ENCODE peak calls at places on chromosomes 12 and 14, in seven cellular contexts. One of them, this sample, is unnamed.

GRCh38 chr12:112096667-112097066 is 11.9 kb downstream of the NAA25 start:
- DNase-seq in mammary epithelial cell: peak; percentile 86
- DNase-seq in fibroblast of villous mesenchyme: peak; percentile 48
- DNase-seq in tibial artery: no peak
- DNase-seq in mesothelial cell of epicardium: no peak
- DNase-seq in dorsolateral prefrontal cortex: no peak
- DNase-seq in AG04450: no peak
- DNase-seq in this sample: no peak

GRCh38 chr12:71865166-71865713 is 25.7 kb downstream of the TBC1D15 start:
- DNase-seq in mammary epithelial cell: peak; percentile 84
- DNase-seq in fibroblast of villous mesenchyme: peak; percentile 72
- DNase-seq in tibial artery: no peak
- DNase-seq in mesothelial cell of epicardium: no peak
- DNase-seq in dorsolateral prefrontal cortex: no peak
- DNase-seq in AG04450: peak; percentile 70
- DNase-seq in this sample: no peak

GRCh38 chr12:100437038-100437841 is 36.4 kb upstream of the NR1H4 start:
- DNase-seq in mammary epithelial cell: no peak
- DNase-seq in fibroblast of villous mesenchyme: no peak
- DNase-seq in tibial artery: no peak
- DNase-seq in mesothelial cell of epicardium: no peak
- DNase-seq in dorsolateral prefrontal cortex: no peak
- DNase-seq in AG04450: no peak
- DNase-seq in this sample: no peak

GRCh38 chr12:88932457-88932856 is 352.2 kb upstream of the KITLG start:
- DNase-seq in mammary epithelial cell: no peak
- DNase-seq in fibroblast of villous mesenchyme: no peak
- DNase-seq in tibial artery: no peak
- DNase-seq in mesothelial cell of epicardium: no peak
- DNase-seq in dorsolateral prefrontal cortex: no peak
- DNase-seq in AG04450: no peak
- DNase-seq in this sample: no peak

GRCh38 chr14:54182419-54183040 is 214.3 kb upstream of the CDKN3 start:
- DNase-seq in mammary epithelial cell: peak; percentile 86
- DNase-seq in fibroblast of villous mesenchyme: peak; percentile 67
- DNase-seq in tibial artery: no peak
- DNase-seq in mesothelial cell of epicardium: no peak
- DNase-seq in dorsolateral prefrontal cortex: no peak
- DNase-seq in AG04450: no peak
- DNase-seq in this sample: no peak

GRCh38 chr12:3261782-3262359 is 184.7 kb downstream of the TSPAN9 start:
- DNase-seq in mammary epithelial cell: no peak
- DNase-seq in fibroblast of villous mesenchyme: peak; percentile 33
- DNase-seq in tibial artery: peak; percentile 76
- DNase-seq in mesothelial cell of epicardium: no peak
- DNase-seq in dorsolateral prefrontal cortex: no peak
- DNase-seq in AG04450: no peak
- DNase-seq in this sample: no peak

GRCh38 chr12:51335931-51336330 is 10.5 kb downstream of the CELA1 start:
- DNase-seq in mammary epithelial cell: no peak
- DNase-seq in fibroblast of villous mesenchyme: peak; percentile 46
- DNase-seq in tibial artery: no peak
- DNase-seq in mesothelial cell of epicardium: no peak
- DNase-seq in dorsolateral prefrontal cortex: no peak
- DNase-seq in AG04450: no peak
- DNase-seq in this sample: no peak

GRCh38 chr12:11756022-11756421 is 106.5 kb downstream of the ETV6 start:
- DNase-seq in mammary epithelial cell: no peak
- DNase-seq in fibroblast of villous mesenchyme: no peak
- DNase-seq in tibial artery: no peak
- DNase-seq in mesothelial cell of epicardium: no peak
- DNase-seq in dorsolateral prefrontal cortex: no peak
- DNase-seq in AG04450: no peak
- DNase-seq in this sample: no peak

GRCh38 chr12:32681272-32681671 is 2.2 kb downstream of the DNM1L start:
- DNase-seq in mammary epithelial cell: no peak
- DNase-seq in fibroblast of villous mesenchyme: no peak
- DNase-seq in tibial artery: no peak
- DNase-seq in mesothelial cell of epicardium: no peak
- DNase-seq in dorsolateral prefrontal cortex: no peak
- DNase-seq in AG04450: no peak
- DNase-seq in this sample: no peak

GRCh38 chr12:122753213-122753571 is 568 bp downstream of the DENR start:
- DNase-seq in mammary epithelial cell: no peak
- DNase-seq in fibroblast of villous mesenchyme: no peak
- DNase-seq in tibial artery: no peak
- DNase-seq in mesothelial cell of epicardium: no peak
- DNase-seq in dorsolateral prefrontal cortex: no peak
- DNase-seq in AG04450: no peak
- DNase-seq in this sample: no peak

GRCh38 chr12:6180300-6181051 is 19.7 kb upstream of the CD9 start:
- DNase-seq in mammary epithelial cell: peak; percentile 51
- DNase-seq in fibroblast of villous mesenchyme: peak; percentile 84
- DNase-seq in tibial artery: peak; percentile 89
- DNase-seq in mesothelial cell of epicardium: no peak
- DNase-seq in dorsolateral prefrontal cortex: no peak
- DNase-seq in AG04450: no peak
- DNase-seq in this sample: no peak

GRCh38 chr14:104140463-104141331 is 2.3 kb downstream of the KIF26A start:
- DNase-seq in mammary epithelial cell: no peak
- DNase-seq in fibroblast of villous mesenchyme: no peak
- DNase-seq in tibial artery: peak; percentile 51
- DNase-seq in mesothelial cell of epicardium: peak; percentile 16
- DNase-seq in dorsolateral prefrontal cortex: no peak
- DNase-seq in AG04450: no peak
- DNase-seq in this sample: no peak

GRCh38 chr14:105090493-105091334 is 25.5 kb upstream of the GPR132 start:
- DNase-seq in mammary epithelial cell: peak; percentile 73
- DNase-seq in fibroblast of villous mesenchyme: peak; percentile 77
- DNase-seq in tibial artery: peak; percentile 90
- DNase-seq in mesothelial cell of epicardium: peak; percentile 78
- DNase-seq in dorsolateral prefrontal cortex: peak; percentile 77
- DNase-seq in AG04450: no peak
- DNase-seq in this sample: peak; percentile 88

GRCh38 chr12:104534162-104534856 is 77.6 kb downstream of the CHST11 start:
- DNase-seq in mammary epithelial cell: no peak
- DNase-seq in fibroblast of villous mesenchyme: no peak
- DNase-seq in tibial artery: no peak
- DNase-seq in mesothelial cell of epicardium: no peak
- DNase-seq in dorsolateral prefrontal cortex: no peak
- DNase-seq in AG04450: no peak
- DNase-seq in this sample: no peak

GRCh38 chr12:123445388-123446344 is 9.2 kb upstream of the RILPL2 start:
- DNase-seq in mammary epithelial cell: no peak
- DNase-seq in fibroblast of villous mesenchyme: peak; percentile 94
- DNase-seq in tibial artery: peak; percentile 80
- DNase-seq in mesothelial cell of epicardium: no peak
- DNase-seq in dorsolateral prefrontal cortex: no peak
- DNase-seq in AG04450: peak; percentile 20
- DNase-seq in this sample: no peak

GRCh38 chr14:57408037-57408436 is 17.7 kb downstream of the NAA30 start:
- DNase-seq in mammary epithelial cell: no peak
- DNase-seq in fibroblast of villous mesenchyme: no peak
- DNase-seq in tibial artery: no peak
- DNase-seq in mesothelial cell of epicardium: no peak
- DNase-seq in dorsolateral prefrontal cortex: no peak
- DNase-seq in AG04450: no peak
- DNase-seq in this sample: no peak

GRCh38 chr14:54805080-54805479 is 97.5 kb downstream of the GCH1 start:
- DNase-seq in mammary epithelial cell: no peak
- DNase-seq in fibroblast of villous mesenchyme: peak; percentile 3
- DNase-seq in tibial artery: no peak
- DNase-seq in mesothelial cell of epicardium: no peak
- DNase-seq in dorsolateral prefrontal cortex: no peak
- DNase-seq in AG04450: no peak
- DNase-seq in this sample: no peak

GRCh38 chr12:79083181-79083580 is 218.6 kb downstream of the SYT1 start:
- DNase-seq in mammary epithelial cell: peak; percentile 9
- DNase-seq in fibroblast of villous mesenchyme: no peak
- DNase-seq in tibial artery: no peak
- DNase-seq in mesothelial cell of epicardium: no peak
- DNase-seq in dorsolateral prefrontal cortex: no peak
- DNase-seq in AG04450: no peak
- DNase-seq in this sample: no peak

GRCh38 chr14:76346391-76347160 is 29.4 kb upstream of the ESRRB start:
- DNase-seq in mammary epithelial cell: no peak
- DNase-seq in fibroblast of villous mesenchyme: no peak
- DNase-seq in tibial artery: no peak
- DNase-seq in mesothelial cell of epicardium: no peak
- DNase-seq in dorsolateral prefrontal cortex: no peak
- DNase-seq in AG04450: no peak
- DNase-seq in this sample: no peak

GRCh38 chr12:78088391-78088832 is 257.7 kb downstream of the NAV3 start:
- DNase-seq in mammary epithelial cell: no peak
- DNase-seq in fibroblast of villous mesenchyme: peak; percentile 62
- DNase-seq in tibial artery: no peak
- DNase-seq in mesothelial cell of epicardium: no peak
- DNase-seq in dorsolateral prefrontal cortex: no peak
- DNase-seq in AG04450: no peak
- DNase-seq in this sample: no peak

GRCh38 chr12:78916845-78917480 is 52.4 kb downstream of the SYT1 start:
- DNase-seq in mammary epithelial cell: peak; percentile 79
- DNase-seq in fibroblast of villous mesenchyme: peak; percentile 1
- DNase-seq in tibial artery: no peak
- DNase-seq in mesothelial cell of epicardium: no peak
- DNase-seq in dorsolateral prefrontal cortex: no peak
- DNase-seq in AG04450: no peak
- DNase-seq in this sample: no peak

GRCh38 chr14:102930138-102930752 is 7.8 kb downstream of the AMN start:
- DNase-seq in mammary epithelial cell: no peak
- DNase-seq in fibroblast of villous mesenchyme: no peak
- DNase-seq in tibial artery: no peak
- DNase-seq in mesothelial cell of epicardium: no peak
- DNase-seq in dorsolateral prefrontal cortex: no peak
- DNase-seq in AG04450: no peak
- DNase-seq in this sample: peak; percentile 20

GRCh38 chr12:117641885-117642284 is 280.5 kb upstream of the NOS1 start:
- DNase-seq in mammary epithelial cell: no peak
- DNase-seq in fibroblast of villous mesenchyme: no peak
- DNase-seq in tibial artery: no peak
- DNase-seq in mesothelial cell of epicardium: no peak
- DNase-seq in dorsolateral prefrontal cortex: no peak
- DNase-seq in AG04450: no peak
- DNase-seq in this sample: no peak

GRCh38 chr14:103969961-103970360 is 27.6 kb upstream of the RD3L start:
- DNase-seq in mammary epithelial cell: no peak
- DNase-seq in fibroblast of villous mesenchyme: no peak
- DNase-seq in tibial artery: no peak
- DNase-seq in mesothelial cell of epicardium: no peak
- DNase-seq in dorsolateral prefrontal cortex: no peak
- DNase-seq in AG04450: no peak
- DNase-seq in this sample: no peak

GRCh38 chr14:71668942-71669341 is 263.3 kb upstream of the RGS6 start:
- DNase-seq in mammary epithelial cell: no peak
- DNase-seq in fibroblast of villous mesenchyme: no peak
- DNase-seq in tibial artery: no peak
- DNase-seq in mesothelial cell of epicardium: no peak
- DNase-seq in dorsolateral prefrontal cortex: no peak
- DNase-seq in AG04450: no peak
- DNase-seq in this sample: no peak

GRCh38 chr12:678747-679712 is 15.8 kb upstream of the NINJ2 start:
- DNase-seq in mammary epithelial cell: no peak
- DNase-seq in fibroblast of villous mesenchyme: no peak
- DNase-seq in tibial artery: no peak
- DNase-seq in mesothelial cell of epicardium: no peak
- DNase-seq in dorsolateral prefrontal cortex: no peak
- DNase-seq in AG04450: no peak
- DNase-seq in this sample: no peak
- TF ChIP-seq CTCF in mammary epithelial cell: no peak
- TF ChIP-seq CTCF in fibroblast of villous mesenchyme: no peak
- TF ChIP-seq CTCF in tibial artery: no peak
- TF ChIP-seq CTCF in mesothelial cell of epicardium: no peak
- TF ChIP-seq CTCF in dorsolateral prefrontal cortex: no peak
- TF ChIP-seq CTCF in AG04450: no peak
- TF ChIP-seq CTCF in this sample: no peak

DNA sequence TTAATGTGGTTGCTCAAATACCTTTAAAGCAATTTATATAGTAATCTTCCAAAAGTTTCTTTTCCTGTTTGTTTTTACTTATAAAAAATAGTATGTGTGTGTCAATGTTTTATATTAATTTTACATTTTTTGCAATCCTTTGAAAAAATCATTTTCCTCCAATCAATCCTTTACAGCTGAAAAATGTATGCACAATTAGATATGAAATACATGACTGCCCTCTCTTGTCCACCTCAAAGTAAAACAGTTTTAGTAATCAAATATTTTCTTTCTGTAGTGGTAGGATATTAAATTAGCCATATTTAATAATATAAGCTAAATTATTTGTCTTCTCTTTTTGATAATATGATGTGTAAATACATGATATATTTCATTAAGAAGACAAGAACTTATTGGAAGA is 269.9 kb downstream of the ADAMTS20 start:
- DNase-seq in mammary epithelial cell: no peak
- DNase-seq in fibroblast of villous mesenchyme: peak; percentile 40
- DNase-seq in tibial artery: no peak
- DNase-seq in mesothelial cell of epicardium: no peak
- DNase-seq in dorsolateral prefrontal cortex: no peak
- DNase-seq in AG04450: no peak
- DNase-seq in this sample: no peak
- TF ChIP-seq CTCF in mammary epithelial cell: peak; percentile 48
- TF ChIP-seq CTCF in fibroblast of villous mesenchyme: peak; percentile 24
- TF ChIP-seq CTCF in tibial artery: no peak
- TF ChIP-seq CTCF in mesothelial cell of epicardium: peak; percentile 42
- TF ChIP-seq CTCF in dorsolateral prefrontal cortex: peak; percentile 21
- TF ChIP-seq CTCF in AG04450: peak; percentile 49
- TF ChIP-seq CTCF in this sample: peak; percentile 73

GRCh38 chr14:69427596-69427995 is 29.1 kb downstream of the SLC39A9 start:
- DNase-seq in mammary epithelial cell: peak; percentile 22
- DNase-seq in fibroblast of villous mesenchyme: no peak
- DNase-seq in tibial artery: no peak
- DNase-seq in mesothelial cell of epicardium: no peak
- DNase-seq in dorsolateral prefrontal cortex: no peak
- DNase-seq in AG04450: no peak
- DNase-seq in this sample: no peak
- TF ChIP-seq CTCF in mammary epithelial cell: no peak
- TF ChIP-seq CTCF in fibroblast of villous mesenchyme: no peak
- TF ChIP-seq CTCF in tibial artery: no peak
- TF ChIP-seq CTCF in mesothelial cell of epicardium: no peak
- TF ChIP-seq CTCF in dorsolateral prefrontal cortex: no peak
- TF ChIP-seq CTCF in AG04450: no peak
- TF ChIP-seq CTCF in this sample: no peak

DNA sequence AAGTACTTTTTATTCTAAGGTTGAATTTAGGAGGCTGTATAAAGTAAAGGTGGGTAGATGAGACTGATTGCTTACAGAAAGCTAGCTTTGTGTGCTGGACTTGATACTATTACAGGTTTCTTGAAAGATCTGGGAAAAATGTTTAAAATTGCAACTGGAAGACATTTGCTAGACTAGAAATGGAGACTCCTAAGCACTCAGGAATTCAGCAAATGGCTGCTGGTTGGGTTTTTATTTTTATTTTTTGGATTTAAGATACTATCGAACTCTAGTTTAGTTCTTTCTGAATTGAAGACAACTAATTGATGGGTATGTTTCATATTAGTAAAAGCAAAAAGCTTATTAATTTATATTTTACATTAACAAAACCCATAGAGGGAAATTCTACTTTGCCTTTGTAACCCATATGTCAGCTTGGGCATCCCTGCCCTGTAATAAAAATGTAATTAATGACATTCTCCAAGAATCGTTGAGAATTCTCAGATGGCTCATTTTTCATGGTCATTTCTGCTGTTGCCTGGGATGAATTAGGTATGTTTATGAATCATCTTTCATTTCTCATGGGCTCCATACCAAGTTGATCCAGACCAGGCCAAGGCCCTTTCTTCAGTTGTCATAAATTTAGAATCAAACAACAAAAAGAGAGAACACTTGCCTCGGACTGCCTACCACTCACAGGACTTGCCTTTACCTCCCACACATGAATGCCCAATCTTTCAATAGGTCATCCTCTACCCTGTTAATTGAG is 102.1 kb downstream of the ERGIC2 start:
- DNase-seq in mammary epithelial cell: no peak
- DNase-seq in fibroblast of villous mesenchyme: peak; percentile 10
- DNase-seq in tibial artery: no peak
- DNase-seq in mesothelial cell of epicardium: no peak
- DNase-seq in dorsolateral prefrontal cortex: no peak
- DNase-seq in AG04450: no peak
- DNase-seq in this sample: no peak
- TF ChIP-seq CTCF in mammary epithelial cell: no peak
- TF ChIP-seq CTCF in fibroblast of villous mesenchyme: no peak
- TF ChIP-seq CTCF in tibial artery: no peak
- TF ChIP-seq CTCF in mesothelial cell of epicardium: no peak
- TF ChIP-seq CTCF in dorsolateral prefrontal cortex: no peak
- TF ChIP-seq CTCF in AG04450: no peak
- TF ChIP-seq CTCF in this sample: no peak

This sample was measured in neural crest cell.